ENCODE peak calls at places on chromosomes 7 and 10, in five cellular contexts. One of them, this sample, is unnamed. For H3K4me1, the result is how much of the 10 kb centered on the place peaks cover.

GRCh38 chr7:151166629-151167196 is 781 bp downstream of the GBX1 start:
- DNase-seq in mesenchymal stem cell: no peak
- DNase-seq in neuronal stem cell: peak
- DNase-seq in H1: no peak
- DNase-seq in H9: no peak
- DNase-seq in this sample: peak

GRCh38 chr10:100814751-100815474 is 69.5 kb downstream of the PAX2 start:
- DNase-seq in mesenchymal stem cell: no peak
- DNase-seq in neuronal stem cell: no peak
- DNase-seq in H1: no peak
- DNase-seq in H9: no peak
- DNase-seq in this sample: no peak

GRCh38 chr10:43166879-43167490 is 28.7 kb downstream of the CSGALNACT2 start:
- DNase-seq in mesenchymal stem cell: no peak
- DNase-seq in neuronal stem cell: no peak
- DNase-seq in H1: no peak
- DNase-seq in H9: no peak
- DNase-seq in this sample: no peak

GRCh38 chr10:73997479-73997805 is 474 bp upstream of the VCL start:
- DNase-seq in mesenchymal stem cell: no peak
- DNase-seq in neuronal stem cell: no peak
- DNase-seq in H1: no peak
- DNase-seq in H9: no peak
- DNase-seq in this sample: no peak

GRCh38 chr10:3853547-3853989 is 68.6 kb upstream of the KLF6 start:
- DNase-seq in mesenchymal stem cell: peak
- DNase-seq in neuronal stem cell: no peak
- DNase-seq in H1: no peak
- DNase-seq in H9: no peak
- DNase-seq in this sample: no peak

GRCh38 chr10:96271017-96271815 is at the start of gene BLNK:
- DNase-seq in mesenchymal stem cell: peak
- DNase-seq in neuronal stem cell: no peak
- DNase-seq in H1: no peak
- DNase-seq in H9: no peak
- DNase-seq in this sample: peak

GRCh38 chr7:105309235-105310156 is 79.2 kb downstream of the SRPK2 start:
- DNase-seq in mesenchymal stem cell: peak
- DNase-seq in neuronal stem cell: no peak
- DNase-seq in H1: no peak
- DNase-seq in H9: no peak
- DNase-seq in this sample: no peak

GRCh38 chr7:18119985-18120384 is 92.3 kb upstream of the PRPS1L1 start:
- DNase-seq in mesenchymal stem cell: peak
- DNase-seq in neuronal stem cell: no peak
- DNase-seq in H1: no peak
- DNase-seq in H9: no peak
- DNase-seq in this sample: no peak

GRCh38 chr7:31735991-31736982 is 49.3 kb downstream of the PPP1R17 start:
- DNase-seq in mesenchymal stem cell: peak
- DNase-seq in neuronal stem cell: peak
- DNase-seq in H1: peak
- DNase-seq in H9: peak
- DNase-seq in this sample: peak

GRCh38 chr7:101154693-101155102 is 422 bp downstream of the AP1S1 start:
- DNase-seq in mesenchymal stem cell: no peak
- DNase-seq in neuronal stem cell: no peak
- DNase-seq in H1: peak
- DNase-seq in H9: no peak
- DNase-seq in this sample: no peak

GRCh38 chr7:129853661-129854268 is 99.0 kb downstream of the UBE2H start:
- DNase-seq in mesenchymal stem cell: peak
- DNase-seq in neuronal stem cell: no peak
- DNase-seq in H1: no peak
- DNase-seq in H9: no peak
- DNase-seq in this sample: peak

GRCh38 chr7:28430626-28431025 is 18.3 kb downstream of the CREB5 start:
- DNase-seq in mesenchymal stem cell: no peak
- DNase-seq in neuronal stem cell: no peak
- DNase-seq in H1: peak
- DNase-seq in H9: no peak
- DNase-seq in this sample: no peak

GRCh38 chr7:115516341-115516740 is 514.2 kb downstream of the TFEC start:
- DNase-seq in mesenchymal stem cell: peak
- DNase-seq in neuronal stem cell: no peak
- DNase-seq in H1: no peak
- DNase-seq in H9: no peak
- DNase-seq in this sample: no peak

GRCh38 chr7:35261041-35261440 is 7.1 kb upstream of the TBX20 start:
- DNase-seq in mesenchymal stem cell: no peak
- DNase-seq in neuronal stem cell: no peak
- DNase-seq in H1: no peak
- DNase-seq in H9: peak
- DNase-seq in this sample: no peak

GRCh38 chr7:43456200-43456599 is 126.7 kb upstream of the STK17A start:
- DNase-seq in mesenchymal stem cell: no peak
- DNase-seq in neuronal stem cell: no peak
- DNase-seq in H1: no peak
- DNase-seq in H9: no peak
- DNase-seq in this sample: no peak

GRCh38 chr7:142880886-142881505 is 4.5 kb downstream of the TRPV6 start:
- DNase-seq in mesenchymal stem cell: no peak
- DNase-seq in neuronal stem cell: peak
- DNase-seq in H1: peak
- DNase-seq in H9: peak
- DNase-seq in this sample: peak

GRCh38 chr7:66296555-66296954 is 91.4 kb downstream of the TPST1 start:
- DNase-seq in mesenchymal stem cell: no peak
- DNase-seq in neuronal stem cell: no peak
- DNase-seq in H1: no peak
- DNase-seq in H9: no peak
- DNase-seq in this sample: no peak

GRCh38 chr10:91229683-91230082 is 9.2 kb downstream of the PCGF5 start:
- DNase-seq in mesenchymal stem cell: no peak
- DNase-seq in neuronal stem cell: no peak
- DNase-seq in H1: no peak
- DNase-seq in H9: no peak
- DNase-seq in this sample: no peak

GRCh38 chr10:80104066-80104926 is 25.8 kb downstream of the TMEM254 start:
- DNase-seq in mesenchymal stem cell: peak
- DNase-seq in neuronal stem cell: no peak
- DNase-seq in H1: no peak
- DNase-seq in H9: no peak
- DNase-seq in this sample: peak

GRCh38 chr10:133080683-133081040 is 7.1 kb upstream of the ADGRA1 start:
- DNase-seq in mesenchymal stem cell: no peak
- DNase-seq in neuronal stem cell: no peak
- DNase-seq in H1: no peak
- DNase-seq in H9: no peak
- DNase-seq in this sample: no peak

GRCh38 chr10:32318476-32318896 is 28.5 kb downstream of the EPC1 start:
- DNase-seq in mesenchymal stem cell: no peak
- DNase-seq in neuronal stem cell: no peak
- DNase-seq in H1: no peak
- DNase-seq in H9: no peak
- DNase-seq in this sample: peak

DNA sequence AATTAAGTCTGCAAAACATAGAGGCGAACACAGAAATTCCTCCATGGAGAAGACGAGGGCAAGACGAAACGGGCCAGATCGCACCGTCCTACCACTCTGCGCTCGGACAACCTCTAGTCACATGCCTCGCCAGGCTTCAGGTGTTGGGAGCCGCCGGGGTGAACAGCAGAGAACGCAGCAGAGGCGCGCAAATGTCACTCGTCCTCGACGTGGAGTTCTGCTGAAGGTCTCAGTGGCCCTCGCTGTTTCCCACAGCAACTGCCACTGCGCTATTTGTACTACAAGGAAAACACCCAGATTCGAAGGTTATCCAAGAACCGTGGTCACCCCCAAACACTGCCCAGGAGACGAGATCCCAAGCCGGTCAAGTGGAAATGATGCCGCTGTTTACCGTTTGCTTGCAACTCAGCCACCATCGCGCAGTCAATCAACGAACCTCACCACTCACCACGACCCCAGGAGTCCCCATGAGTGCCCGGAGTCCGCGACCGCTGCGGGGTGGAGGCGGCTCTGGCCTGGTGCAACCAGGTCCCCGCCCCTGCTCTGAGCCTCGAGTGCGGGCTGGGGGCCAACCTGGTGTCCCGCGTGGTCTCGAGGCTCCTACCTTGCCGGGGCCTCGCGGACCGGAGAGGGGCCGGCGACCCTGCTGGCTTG is 9.1 kb downstream of the CTBP2 start:
- DNase-seq in mesenchymal stem cell: no peak
- DNase-seq in neuronal stem cell: no peak
- DNase-seq in H1: no peak
- DNase-seq in H9: peak
- DNase-seq in this sample: no peak
- H3K4me1 ChIP-seq in mesenchymal stem cell: half or more
- H3K4me1 ChIP-seq in neuronal stem cell: under half
- H3K4me1 ChIP-seq in H1: half or more
- H3K4me1 ChIP-seq in H9: under half
- H3K4me1 ChIP-seq in this sample: under half

GRCh38 chr10:116988311-116988710 is 16.7 kb downstream of the SHTN1 start:
- DNase-seq in mesenchymal stem cell: no peak
- DNase-seq in neuronal stem cell: no peak
- DNase-seq in H1: no peak
- DNase-seq in H9: no peak
- DNase-seq in this sample: no peak
- H2BK12ac ChIP-seq in mesenchymal stem cell: no peak
- H2BK12ac ChIP-seq in neuronal stem cell: no peak
- H2BK12ac ChIP-seq in H1: peak
- H2BK12ac ChIP-seq in H9: no peak
- H2BK12ac ChIP-seq in this sample: no peak

GRCh38 chr10:119285495-119286267 is 78.3 kb downstream of the GRK5 start:
- DNase-seq in mesenchymal stem cell: no peak
- DNase-seq in neuronal stem cell: no peak
- DNase-seq in H1: no peak
- DNase-seq in H9: no peak
- DNase-seq in this sample: no peak
- H3K4me1 ChIP-seq in mesenchymal stem cell: under half
- H3K4me1 ChIP-seq in neuronal stem cell: under half
- H3K4me1 ChIP-seq in H1: under half
- H3K4me1 ChIP-seq in H9: under half
- H3K4me1 ChIP-seq in this sample: under half

DNA sequence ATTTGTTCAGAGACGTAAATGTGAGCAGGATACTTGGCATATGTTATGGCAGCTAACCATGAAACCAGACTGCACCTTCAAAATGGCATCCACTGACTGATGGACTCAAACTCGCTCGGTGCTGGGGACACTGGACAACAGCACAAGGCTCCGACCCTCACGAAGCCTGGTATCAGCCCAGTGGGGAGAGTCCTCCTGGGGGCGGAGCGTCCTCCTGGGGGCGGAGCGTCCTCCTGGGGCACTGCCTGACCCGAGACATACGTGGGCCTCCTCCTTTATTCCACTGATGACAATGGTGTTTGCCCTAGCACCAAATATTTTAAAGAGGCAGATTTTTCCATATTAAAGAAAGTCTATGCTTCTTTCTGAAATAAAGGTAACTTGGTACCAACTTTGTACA is 39.5 kb downstream of the ESYT2 start:
- DNase-seq in mesenchymal stem cell: no peak
- DNase-seq in neuronal stem cell: no peak
- DNase-seq in H1: peak
- DNase-seq in H9: peak
- DNase-seq in this sample: no peak
- H2BK12ac ChIP-seq in mesenchymal stem cell: no peak
- H2BK12ac ChIP-seq in neuronal stem cell: no peak
- H2BK12ac ChIP-seq in H1: no peak
- H2BK12ac ChIP-seq in H9: no peak
- H2BK12ac ChIP-seq in this sample: no peak

DNA sequence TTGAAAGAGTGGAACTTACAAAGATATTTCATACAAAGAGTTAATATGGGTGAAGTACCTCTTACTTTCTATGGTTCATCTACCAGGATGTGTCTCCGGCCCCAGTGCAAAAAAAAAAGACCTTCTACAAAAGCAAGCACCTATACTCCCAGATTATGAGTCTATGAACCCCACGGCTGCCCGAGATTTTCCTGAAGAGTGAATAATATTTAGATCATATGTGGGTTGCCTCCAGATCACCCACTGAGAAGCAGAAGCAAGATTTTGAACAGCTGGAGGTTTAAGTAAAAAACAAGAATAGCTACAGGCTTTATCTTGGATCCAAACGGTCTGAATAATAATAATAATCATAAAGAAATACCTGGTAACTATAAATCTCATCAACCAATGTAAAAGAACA is 207.7 kb downstream of the SKAP2 start:
- DNase-seq in mesenchymal stem cell: no peak
- DNase-seq in neuronal stem cell: no peak
- DNase-seq in H1: no peak
- DNase-seq in H9: no peak
- DNase-seq in this sample: no peak
- H3K4me1 ChIP-seq in mesenchymal stem cell: under half
- H3K4me1 ChIP-seq in neuronal stem cell: under half
- H3K4me1 ChIP-seq in H1: under half
- H3K4me1 ChIP-seq in H9: under half
- H3K4me1 ChIP-seq in this sample: under half

GRCh38 chr7:141358376-141358775 is 192.8 kb upstream of the AGK start:
- DNase-seq in mesenchymal stem cell: no peak
- DNase-seq in neuronal stem cell: no peak
- DNase-seq in H1: no peak
- DNase-seq in H9: no peak
- DNase-seq in this sample: no peak

GRCh38 chr7:141355057-141355456 is 196.2 kb upstream of the AGK start:
- DNase-seq in mesenchymal stem cell: no peak
- DNase-seq in neuronal stem cell: no peak
- DNase-seq in H1: no peak
- DNase-seq in H9: no peak
- DNase-seq in this sample: no peak

GRCh38 chr7:141354251-141354650 is 197.0 kb upstream of the AGK start:
- DNase-seq in mesenchymal stem cell: no peak
- DNase-seq in neuronal stem cell: no peak
- DNase-seq in H1: no peak
- DNase-seq in H9: no peak
- DNase-seq in this sample: no peak

GRCh38 chr7:141359740-141360413 is 191.3 kb upstream of the AGK start:
- DNase-seq in mesenchymal stem cell: peak
- DNase-seq in neuronal stem cell: no peak
- DNase-seq in H1: no peak
- DNase-seq in H9: no peak
- DNase-seq in this sample: peak

GRCh38 chr7:141356096-141356495 is 195.1 kb upstream of the AGK start:
- DNase-seq in mesenchymal stem cell: peak
- DNase-seq in neuronal stem cell: no peak
- DNase-seq in H1: no peak
- DNase-seq in H9: no peak
- DNase-seq in this sample: no peak
- H2BK12ac ChIP-seq in mesenchymal stem cell: no peak
- H2BK12ac ChIP-seq in neuronal stem cell: no peak
- H2BK12ac ChIP-seq in H1: no peak
- H2BK12ac ChIP-seq in H9: no peak
- H2BK12ac ChIP-seq in this sample: no peak

DNA sequence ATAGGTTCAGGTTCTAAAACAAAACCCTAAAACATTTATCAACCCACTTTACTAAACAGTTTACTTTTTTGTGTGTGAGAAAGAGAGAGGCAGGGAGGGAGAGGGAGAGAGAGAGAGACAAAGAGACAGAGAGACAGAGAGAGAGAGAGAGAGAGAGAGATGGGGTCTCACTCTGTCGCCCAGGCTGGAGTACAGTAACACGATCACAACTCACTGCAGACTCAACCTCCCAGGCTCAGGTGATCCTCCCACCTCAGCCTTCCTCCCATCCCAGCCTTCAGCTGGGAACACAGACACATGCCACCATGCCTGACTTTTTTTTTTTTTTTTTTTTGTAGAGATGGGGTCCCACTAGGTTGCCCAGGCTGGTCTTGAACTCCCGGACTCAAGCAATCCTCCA is 52.9 kb downstream of the PARD3 start:
- DNase-seq in mesenchymal stem cell: no peak
- DNase-seq in neuronal stem cell: no peak
- DNase-seq in H1: no peak
- DNase-seq in H9: no peak
- DNase-seq in this sample: no peak
- H3K4me1 ChIP-seq in mesenchymal stem cell: under half
- H3K4me1 ChIP-seq in neuronal stem cell: under half
- H3K4me1 ChIP-seq in H1: under half
- H3K4me1 ChIP-seq in H9: under half
- H3K4me1 ChIP-seq in this sample: under half

This sample was measured in trophoblast cell.